ENCODE peak calls at places on chromosome 14, in eight cellular contexts. S is stomach, B is fibroblast of lung, G is upper lobe of right lung, C is spleen, J is RWPE2, T is psoas muscle, W is transverse colon. D is an unnamed sample.

GRCh38 chr14:31510222-31510621 is 22.4 kb upstream of the GPR33 start:
- DNase-seq in S (no peak), B (peak), G (no peak), C (no peak), J (no peak), T (no peak), W (no peak), D (no peak)

GRCh38 chr14:53520529-53520928 is 367.4 kb upstream of the DDHD1 start:
- DNase-seq in S (no peak), B (no peak), G (no peak), C (no peak), J (no peak), T (no peak), W (no peak), D (no peak)

GRCh38 chr14:34872822-34873590 is 2.2 kb downstream of the BAZ1A start:
- DNase-seq in S (no peak), B (peak), G (no peak), C (no peak), J (no peak), T (no peak), W (peak), D (no peak)

GRCh38 chr14:90643982-90644510 is 172.2 kb downstream of the TTC7B start:
- DNase-seq in S (no peak), B (no peak), G (no peak), C (no peak), J (no peak), T (no peak), W (no peak), D (no peak)

GRCh38 chr14:50397461-50398196 is 948 bp upstream of the CDKL1 start:
- DNase-seq in S (no peak), B (no peak), G (no peak), C (no peak), J (no peak), T (peak), W (peak), D (no peak)

GRCh38 chr14:61322011-61322798 is 826 bp downstream of the PRKCH start:
- DNase-seq in S (peak), B (no peak), G (peak), C (peak), J (peak), T (peak), W (peak), D (no peak)

GRCh38 chr14:85090681-85091080 is 439.3 kb upstream of the FLRT2 start:
- DNase-seq in S (no peak), B (peak), G (no peak), C (no peak), J (no peak), T (no peak), W (no peak), D (no peak)

GRCh38 chr14:68741839-68742470 is 50.9 kb downstream of the ZFP36L1 start:
- DNase-seq in S (no peak), B (no peak), G (no peak), C (peak), J (no peak), T (no peak), W (no peak), D (no peak)

GRCh38 chr14:89779707-89780106 is 174.8 kb downstream of the EFCAB11 start:
- DNase-seq in S (no peak), B (no peak), G (no peak), C (no peak), J (no peak), T (no peak), W (no peak), D (no peak)

GRCh38 chr14:105865266-105865903 is 339.0 kb downstream of the TMEM121 start:
- DNase-seq in S (peak), B (no peak), G (no peak), C (peak), J (peak), T (no peak), W (no peak), D (no peak)

GRCh38 chr14:24310666-24311604 is at the start of gene LTB4R:
- DNase-seq in S (peak), B (peak), G (peak), C (peak), J (no peak), T (peak), W (peak), D (no peak)

GRCh38 chr14:50835280-50835679 is 4.3 kb upstream of the NIN start:
- DNase-seq in S (no peak), B (peak), G (no peak), C (no peak), J (no peak), T (no peak), W (no peak), D (no peak)

GRCh38 chr14:36901846-36902245 is 240.2 kb downstream of the PAX9 start:
- DNase-seq in S (no peak), B (peak), G (no peak), C (no peak), J (no peak), T (no peak), W (no peak), D (no peak)

GRCh38 chr14:36028218-36028617 is 148.3 kb downstream of the PTCSC3 start:
- DNase-seq in S (no peak), B (no peak), G (no peak), C (no peak), J (no peak), T (no peak), W (no peak), D (no peak)

GRCh38 chr14:83208346-83208745 is 1674.7 kb upstream of the SEL1L start:
- DNase-seq in S (no peak), B (no peak), G (no peak), C (no peak), J (no peak), T (no peak), W (no peak), D (no peak)
- TF ChIP-seq CTCF in S (no peak), B (no peak), G (no peak), C (no peak), J (no peak), T (no peak), W (no peak), D (no peak)

DNA sequence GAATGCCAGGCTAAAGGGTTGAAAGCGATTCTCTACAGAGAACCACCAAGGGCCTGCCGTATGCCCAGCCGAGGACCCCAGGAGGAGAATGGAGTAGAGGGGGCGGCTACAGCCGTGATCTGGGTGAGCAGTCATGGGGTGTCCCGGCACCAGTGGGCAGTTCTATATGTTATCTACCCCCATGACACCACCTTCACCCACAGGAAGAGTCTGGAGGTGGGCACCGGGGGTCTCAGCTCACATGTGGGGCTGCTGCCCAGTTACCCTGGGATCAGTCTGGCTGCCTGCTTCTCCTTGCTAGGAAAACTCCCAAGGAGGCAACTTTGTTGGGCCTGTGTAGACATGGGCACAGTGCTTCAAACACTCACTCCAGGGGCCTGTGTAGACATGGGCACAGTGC is 99.4 kb downstream of the LGMN start:
- DNase-seq in S (no peak), B (no peak), G (no peak), C (no peak), J (no peak), T (no peak), W (no peak), D (no peak)
- H3K4me3 ChIP-seq in S (no peak), B (no peak), G (no peak), C (no peak), J (no peak), T (no peak), W (no peak), D (no peak)

GRCh38 chr14:100711493-100711892 is 15.2 kb upstream of the DLK1 start:
- DNase-seq in S (no peak), B (no peak), G (no peak), C (peak), J (no peak), T (no peak), W (no peak), D (no peak)
- H3K27ac ChIP-seq in S (no peak), B (no peak), G (no peak), C (peak), J (no peak), T (no peak), W (no peak), D (no peak)

GRCh38 chr14:74964787-74965769 is 9.7 kb upstream of the PGF start:
- DNase-seq in S (no peak), B (peak), G (no peak), C (no peak), J (no peak), T (no peak), W (no peak), D (no peak)

GRCh38 chr14:74962059-74962458 is 6.7 kb upstream of the PGF start:
- DNase-seq in S (no peak), B (no peak), G (peak), C (no peak), J (no peak), T (no peak), W (no peak), D (no peak)

GRCh38 chr14:74963705-74964271 is 8.4 kb upstream of the PGF start:
- DNase-seq in S (no peak), B (peak), G (no peak), C (peak), J (peak), T (no peak), W (no peak), D (no peak)

GRCh38 chr14:74962493-74962892 is 7.1 kb upstream of the PGF start:
- DNase-seq in S (no peak), B (no peak), G (no peak), C (no peak), J (no peak), T (no peak), W (no peak), D (no peak)

GRCh38 chr14:74963178-74963704 is 7.8 kb upstream of the PGF start:
- DNase-seq in S (no peak), B (no peak), G (no peak), C (peak), J (peak), T (no peak), W (no peak), D (no peak)
- TF ChIP-seq CTCF in S (no peak), B (no peak), G (no peak), C (no peak), J (no peak), T (no peak), W (no peak), D (no peak)

GRCh38 chr14:77140937-77141591 is 527 bp downstream of the ZDHHC22 start:
- DNase-seq in S (no peak), B (peak), G (no peak), C (peak), J (no peak), T (no peak), W (no peak), D (no peak)
- H3K4me3 ChIP-seq in S (peak), B (no peak), G (peak), C (peak), J (peak), T (peak), W (peak), D (peak)